ENCODE peak calls at places on chromosomes 5 and 9, in four cellular contexts. One of them, this sample, is unnamed.
A peak's percentile ranks its signal among the peaks of the same experiment; 100 is the strongest.

GRCh38 chr5:128671861-128672414 is 133.9 kb upstream of the FBN2 start:
- DNase-seq in hepatocyte: no peak
- DNase-seq in GM12865: no peak
- DNase-seq in mucosa of descending colon: no peak
- DNase-seq in this sample: peak; percentile 28

GRCh38 chr9:137141976-137142936 is 3.3 kb downstream of the GRIN1 start:
- DNase-seq in hepatocyte: no peak
- DNase-seq in GM12865: no peak
- DNase-seq in mucosa of descending colon: no peak
- DNase-seq in this sample: no peak

GRCh38 chr5:66612226-66612625 is 16.0 kb downstream of the MAST4 start:
- DNase-seq in hepatocyte: no peak
- DNase-seq in GM12865: no peak
- DNase-seq in mucosa of descending colon: no peak
- DNase-seq in this sample: no peak

GRCh38 chr5:136309932-136310598 is 55.3 kb downstream of the TRPC7 start:
- DNase-seq in hepatocyte: no peak
- DNase-seq in GM12865: peak; percentile 68
- DNase-seq in mucosa of descending colon: no peak
- DNase-seq in this sample: no peak

GRCh38 chr9:90539266-90539665 is 103.4 kb downstream of the DIRAS2 start:
- DNase-seq in hepatocyte: no peak
- DNase-seq in GM12865: no peak
- DNase-seq in mucosa of descending colon: no peak
- DNase-seq in this sample: no peak

GRCh38 chr5:83567741-83568530 is 96.4 kb downstream of the VCAN start:
- DNase-seq in hepatocyte: no peak
- DNase-seq in GM12865: no peak
- DNase-seq in mucosa of descending colon: no peak
- DNase-seq in this sample: no peak

GRCh38 chr5:139982975-139983240 is 60.2 kb downstream of the NRG2 start:
- DNase-seq in hepatocyte: no peak
- DNase-seq in GM12865: no peak
- DNase-seq in mucosa of descending colon: no peak
- DNase-seq in this sample: no peak

GRCh38 chr9:75451505-75451904 is 363.2 kb downstream of the OSTF1 start:
- DNase-seq in hepatocyte: no peak
- DNase-seq in GM12865: no peak
- DNase-seq in mucosa of descending colon: no peak
- DNase-seq in this sample: no peak

GRCh38 chr5:122311400-122311887 is 593 bp upstream of the SNCAIP start:
- DNase-seq in hepatocyte: no peak
- DNase-seq in GM12865: no peak
- DNase-seq in mucosa of descending colon: no peak
- DNase-seq in this sample: peak; percentile 23

GRCh38 chr9:124834586-124834985 is 18.7 kb upstream of the WDR38 start:
- DNase-seq in hepatocyte: peak; percentile 39
- DNase-seq in GM12865: no peak
- DNase-seq in mucosa of descending colon: no peak
- DNase-seq in this sample: no peak

GRCh38 chr5:28369418-28369817 is 1331.0 kb upstream of the CDH9 start:
- DNase-seq in hepatocyte: no peak
- DNase-seq in GM12865: no peak
- DNase-seq in mucosa of descending colon: no peak
- DNase-seq in this sample: no peak

GRCh38 chr9:113674436-113674835 is 201.7 kb upstream of the ZNF618 start:
- DNase-seq in hepatocyte: no peak
- DNase-seq in GM12865: no peak
- DNase-seq in mucosa of descending colon: no peak
- DNase-seq in this sample: no peak

GRCh38 chr5:147346006-147346561 is 111.3 kb downstream of the STK32A start:
- DNase-seq in hepatocyte: no peak
- DNase-seq in GM12865: no peak
- DNase-seq in mucosa of descending colon: no peak
- DNase-seq in this sample: peak; percentile 10

GRCh38 chr9:89621676-89622075 is 16.9 kb downstream of the GADD45G start:
- DNase-seq in hepatocyte: no peak
- DNase-seq in GM12865: no peak
- DNase-seq in mucosa of descending colon: no peak
- DNase-seq in this sample: no peak

GRCh38 chr5:74892921-74893320 is 26.7 kb upstream of the FAM169A start:
- DNase-seq in hepatocyte: no peak
- DNase-seq in GM12865: no peak
- DNase-seq in mucosa of descending colon: no peak
- DNase-seq in this sample: no peak

GRCh38 chr5:102223542-102224444 is 72.3 kb downstream of the SLCO4C1 start:
- DNase-seq in hepatocyte: peak; percentile 74
- DNase-seq in GM12865: peak; percentile 50
- DNase-seq in mucosa of descending colon: peak; percentile 38
- DNase-seq in this sample: peak; percentile 41

GRCh38 chr5:24644757-24645156 is at the start of gene CDH10:
- DNase-seq in hepatocyte: peak; percentile 75
- DNase-seq in GM12865: no peak
- DNase-seq in mucosa of descending colon: no peak
- DNase-seq in this sample: peak; percentile 97
- H3K4me3 ChIP-seq in hepatocyte: peak within 1 kb of the TSS; percentile 77
- H3K4me3 ChIP-seq in GM12865: no peak within 1 kb of the TSS
- H3K4me3 ChIP-seq in mucosa of descending colon: no peak within 1 kb of the TSS
- H3K4me3 ChIP-seq in this sample: peak within 1 kb of the TSS; percentile 47

DNA sequence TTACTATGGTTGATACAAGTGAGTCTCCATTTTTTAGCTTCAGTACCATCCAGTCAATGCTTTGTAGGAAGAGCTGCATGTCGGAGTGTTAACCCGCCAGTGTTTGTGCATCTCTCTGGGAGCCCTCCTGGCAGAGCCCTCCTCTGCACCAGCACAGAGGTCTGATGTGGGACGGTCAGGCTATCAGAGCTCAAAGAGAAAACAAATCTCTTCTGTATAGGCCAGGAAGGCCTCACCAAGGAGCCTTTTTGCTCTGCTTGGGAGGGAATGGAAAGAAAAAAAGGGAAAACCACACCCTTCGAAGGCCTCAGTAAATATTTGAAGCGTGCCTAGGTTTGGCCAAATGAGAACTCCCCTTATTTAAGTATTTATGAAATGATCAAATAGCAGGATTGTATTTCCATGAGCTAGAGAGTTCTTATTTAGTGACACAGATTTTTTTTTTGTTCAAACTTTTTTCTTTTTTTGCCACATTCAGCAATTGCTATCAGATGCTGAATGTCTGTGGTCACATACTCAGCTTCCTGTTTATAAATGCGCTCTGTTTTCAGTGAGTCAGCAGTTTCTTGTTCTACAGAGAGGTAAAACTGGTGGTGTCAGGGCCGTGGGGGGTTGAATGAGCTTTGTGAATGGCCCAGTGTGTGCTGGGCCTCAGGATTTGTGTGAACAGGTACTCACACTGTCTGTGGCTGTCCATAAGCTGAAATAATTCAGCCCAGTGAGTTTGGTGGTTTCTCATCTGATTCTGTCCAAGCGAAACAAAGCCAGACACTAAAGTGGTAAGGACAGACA is 226.6 kb downstream of the SNX18 start:
- DNase-seq in hepatocyte: peak; percentile 76
- DNase-seq in GM12865: peak; percentile 86
- DNase-seq in mucosa of descending colon: peak; percentile 55
- DNase-seq in this sample: no peak
- H3K4me3 ChIP-seq in hepatocyte: no peak overlapping the region
- H3K4me3 ChIP-seq in GM12865: no peak overlapping the region
- H3K4me3 ChIP-seq in mucosa of descending colon: no peak overlapping the region
- H3K4me3 ChIP-seq in this sample: no peak overlapping the region

GRCh38 chr9:128098936-128099931 is 28.3 kb downstream of the PTGES2 start:
- DNase-seq in hepatocyte: peak; percentile 48
- DNase-seq in GM12865: no peak
- DNase-seq in mucosa of descending colon: no peak
- DNase-seq in this sample: no peak
- H3K4me3 ChIP-seq in hepatocyte: peak overlapping the region; percentile 4
- H3K4me3 ChIP-seq in GM12865: no peak overlapping the region
- H3K4me3 ChIP-seq in mucosa of descending colon: no peak overlapping the region
- H3K4me3 ChIP-seq in this sample: peak overlapping the region; percentile 42

DNA sequence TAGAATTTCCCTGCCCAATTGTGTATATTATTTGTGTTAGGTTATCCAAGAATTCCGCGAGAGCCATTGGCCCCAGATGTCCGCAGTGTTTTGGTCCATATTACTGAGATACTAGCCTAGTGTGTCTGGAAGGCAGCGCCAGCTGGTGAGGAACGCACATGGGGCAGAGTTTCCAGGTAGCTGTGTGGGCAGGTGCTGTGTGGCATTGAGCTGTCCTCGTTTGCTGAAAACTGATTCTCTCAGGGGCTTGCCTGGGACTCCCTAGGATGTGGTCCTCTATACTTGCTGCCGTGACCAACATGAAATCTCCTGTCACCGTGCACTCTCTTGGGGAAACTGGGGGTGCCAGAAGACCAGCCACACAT is 288.7 kb downstream of the FANCC start:
- DNase-seq in hepatocyte: no peak
- DNase-seq in GM12865: no peak
- DNase-seq in mucosa of descending colon: no peak
- DNase-seq in this sample: no peak
- H3K4me3 ChIP-seq in hepatocyte: no peak overlapping the region
- H3K4me3 ChIP-seq in GM12865: no peak overlapping the region
- H3K4me3 ChIP-seq in mucosa of descending colon: no peak overlapping the region
- H3K4me3 ChIP-seq in this sample: no peak overlapping the region